ENCODE peak calls at places on chromosomes 13 and 19, in seven cellular contexts. One of them, this sample, is unnamed.

GRCh38 chr13:41610426-41610825 is 153.1 kb downstream of the RGCC start:
- DNase-seq in KBM-7: no peak
- DNase-seq in naive B cell: no peak
- DNase-seq in activated naive CD8-positive, alpha-beta T cell treated with anti-CD3 and anti-CD28 coated beads, Interleukin-2, amount 50 U/mL, for 24 hours: no peak
- DNase-seq in mucosa of gallbladder: no peak
- DNase-seq in amniotic epithelial cell: peak; percentile 91
- DNase-seq in sciatic nerve: no peak
- DNase-seq in this sample: peak; percentile 89

GRCh38 chr13:33388254-33388998 is 102.9 kb upstream of the STARD13 start:
- DNase-seq in KBM-7: no peak
- DNase-seq in naive B cell: no peak
- DNase-seq in activated naive CD8-positive, alpha-beta T cell treated with anti-CD3 and anti-CD28 coated beads, Interleukin-2, amount 50 U/mL, for 24 hours: no peak
- DNase-seq in mucosa of gallbladder: no peak
- DNase-seq in amniotic epithelial cell: no peak
- DNase-seq in sciatic nerve: no peak
- DNase-seq in this sample: peak; percentile 45

GRCh38 chr13:99352351-99353271 is 45.4 kb upstream of the GPR183 start:
- DNase-seq in KBM-7: no peak
- DNase-seq in naive B cell: no peak
- DNase-seq in activated naive CD8-positive, alpha-beta T cell treated with anti-CD3 and anti-CD28 coated beads, Interleukin-2, amount 50 U/mL, for 24 hours: no peak
- DNase-seq in mucosa of gallbladder: no peak
- DNase-seq in amniotic epithelial cell: no peak
- DNase-seq in sciatic nerve: no peak
- DNase-seq in this sample: no peak

GRCh38 chr19:48491793-48492123 is 19.9 kb downstream of the LMTK3 start:
- DNase-seq in KBM-7: no peak
- DNase-seq in naive B cell: no peak
- DNase-seq in activated naive CD8-positive, alpha-beta T cell treated with anti-CD3 and anti-CD28 coated beads, Interleukin-2, amount 50 U/mL, for 24 hours: no peak
- DNase-seq in mucosa of gallbladder: no peak
- DNase-seq in amniotic epithelial cell: no peak
- DNase-seq in sciatic nerve: no peak
- DNase-seq in this sample: no peak

GRCh38 chr19:12880551-12881171 is 588 bp downstream of the DNASE2 start:
- DNase-seq in KBM-7: peak; percentile 52
- DNase-seq in naive B cell: no peak
- DNase-seq in activated naive CD8-positive, alpha-beta T cell treated with anti-CD3 and anti-CD28 coated beads, Interleukin-2, amount 50 U/mL, for 24 hours: peak; percentile 42
- DNase-seq in mucosa of gallbladder: no peak
- DNase-seq in amniotic epithelial cell: no peak
- DNase-seq in sciatic nerve: peak; percentile 68
- DNase-seq in this sample: peak; percentile 50

GRCh38 chr13:72384186-72384823 is 343.1 kb downstream of the MZT1 start:
- DNase-seq in KBM-7: no peak
- DNase-seq in naive B cell: no peak
- DNase-seq in activated naive CD8-positive, alpha-beta T cell treated with anti-CD3 and anti-CD28 coated beads, Interleukin-2, amount 50 U/mL, for 24 hours: no peak
- DNase-seq in mucosa of gallbladder: no peak
- DNase-seq in amniotic epithelial cell: peak; percentile 53
- DNase-seq in sciatic nerve: no peak
- DNase-seq in this sample: no peak

GRCh38 chr13:97537110-97537509 is 103.1 kb downstream of the RAP2A start:
- DNase-seq in KBM-7: no peak
- DNase-seq in naive B cell: no peak
- DNase-seq in activated naive CD8-positive, alpha-beta T cell treated with anti-CD3 and anti-CD28 coated beads, Interleukin-2, amount 50 U/mL, for 24 hours: no peak
- DNase-seq in mucosa of gallbladder: no peak
- DNase-seq in amniotic epithelial cell: no peak
- DNase-seq in sciatic nerve: no peak
- DNase-seq in this sample: no peak

GRCh38 chr19:58572818-58573657 is at the start of gene MZF1:
- DNase-seq in KBM-7: peak; percentile 99
- DNase-seq in naive B cell: peak; percentile 100
- DNase-seq in activated naive CD8-positive, alpha-beta T cell treated with anti-CD3 and anti-CD28 coated beads, Interleukin-2, amount 50 U/mL, for 24 hours: peak; percentile 99
- DNase-seq in mucosa of gallbladder: peak; percentile 100
- DNase-seq in amniotic epithelial cell: peak; percentile 100
- DNase-seq in sciatic nerve: peak; percentile 100
- DNase-seq in this sample: peak; percentile 100

GRCh38 chr13:78401833-78402232 is 201.5 kb downstream of the POU4F1 start:
- DNase-seq in KBM-7: no peak
- DNase-seq in naive B cell: no peak
- DNase-seq in activated naive CD8-positive, alpha-beta T cell treated with anti-CD3 and anti-CD28 coated beads, Interleukin-2, amount 50 U/mL, for 24 hours: no peak
- DNase-seq in mucosa of gallbladder: no peak
- DNase-seq in amniotic epithelial cell: no peak
- DNase-seq in sciatic nerve: no peak
- DNase-seq in this sample: no peak

GRCh38 chr19:53333071-53333465 is 481 bp upstream of the ZNF845 start:
- DNase-seq in KBM-7: no peak
- DNase-seq in naive B cell: no peak
- DNase-seq in activated naive CD8-positive, alpha-beta T cell treated with anti-CD3 and anti-CD28 coated beads, Interleukin-2, amount 50 U/mL, for 24 hours: peak; percentile 23
- DNase-seq in mucosa of gallbladder: peak; percentile 15
- DNase-seq in amniotic epithelial cell: peak; percentile 58
- DNase-seq in sciatic nerve: peak; percentile 61
- DNase-seq in this sample: no peak

GRCh38 chr19:45768644-45769053 is 403 bp downstream of the SIX5 start:
- DNase-seq in KBM-7: no peak
- DNase-seq in naive B cell: peak; percentile 33
- DNase-seq in activated naive CD8-positive, alpha-beta T cell treated with anti-CD3 and anti-CD28 coated beads, Interleukin-2, amount 50 U/mL, for 24 hours: peak; percentile 57
- DNase-seq in mucosa of gallbladder: no peak
- DNase-seq in amniotic epithelial cell: peak; percentile 48
- DNase-seq in sciatic nerve: no peak
- DNase-seq in this sample: peak; percentile 72

GRCh38 chr13:41193919-41194824 is at the start of gene KBTBD7:
- DNase-seq in KBM-7: peak; percentile 89
- DNase-seq in naive B cell: peak; percentile 88
- DNase-seq in activated naive CD8-positive, alpha-beta T cell treated with anti-CD3 and anti-CD28 coated beads, Interleukin-2, amount 50 U/mL, for 24 hours: peak; percentile 94
- DNase-seq in mucosa of gallbladder: peak; percentile 92
- DNase-seq in amniotic epithelial cell: peak; percentile 98
- DNase-seq in sciatic nerve: peak; percentile 94
- DNase-seq in this sample: peak; percentile 84

GRCh38 chr19:2494447-2495129 is 18.7 kb downstream of the GADD45B start:
- DNase-seq in KBM-7: peak; percentile 32
- DNase-seq in naive B cell: peak; percentile 57
- DNase-seq in activated naive CD8-positive, alpha-beta T cell treated with anti-CD3 and anti-CD28 coated beads, Interleukin-2, amount 50 U/mL, for 24 hours: peak; percentile 54
- DNase-seq in mucosa of gallbladder: peak; percentile 75
- DNase-seq in amniotic epithelial cell: peak; percentile 71
- DNase-seq in sciatic nerve: peak; percentile 84
- DNase-seq in this sample: peak; percentile 45

GRCh38 chr19:6014551-6015135 is 36.7 kb upstream of the RANBP3 start:
- DNase-seq in KBM-7: no peak
- DNase-seq in naive B cell: no peak
- DNase-seq in activated naive CD8-positive, alpha-beta T cell treated with anti-CD3 and anti-CD28 coated beads, Interleukin-2, amount 50 U/mL, for 24 hours: no peak
- DNase-seq in mucosa of gallbladder: no peak
- DNase-seq in amniotic epithelial cell: no peak
- DNase-seq in sciatic nerve: no peak
- DNase-seq in this sample: no peak

GRCh38 chr19:6273701-6274601 is 5.8 kb downstream of the MLLT1 start:
- DNase-seq in KBM-7: peak; percentile 83
- DNase-seq in naive B cell: no peak
- DNase-seq in activated naive CD8-positive, alpha-beta T cell treated with anti-CD3 and anti-CD28 coated beads, Interleukin-2, amount 50 U/mL, for 24 hours: no peak
- DNase-seq in mucosa of gallbladder: peak; percentile 76
- DNase-seq in amniotic epithelial cell: peak; percentile 92
- DNase-seq in sciatic nerve: peak; percentile 88
- DNase-seq in this sample: peak; percentile 97

GRCh38 chr19:3346677-3347353 is 19.6 kb upstream of the NFIC start:
- DNase-seq in KBM-7: no peak
- DNase-seq in naive B cell: no peak
- DNase-seq in activated naive CD8-positive, alpha-beta T cell treated with anti-CD3 and anti-CD28 coated beads, Interleukin-2, amount 50 U/mL, for 24 hours: no peak
- DNase-seq in mucosa of gallbladder: peak; percentile 79
- DNase-seq in amniotic epithelial cell: no peak
- DNase-seq in sciatic nerve: peak; percentile 84
- DNase-seq in this sample: peak; percentile 92

GRCh38 chr19:33689138-33689746 is 67.5 kb downstream of the CHST8 start:
- DNase-seq in KBM-7: no peak
- DNase-seq in naive B cell: no peak
- DNase-seq in activated naive CD8-positive, alpha-beta T cell treated with anti-CD3 and anti-CD28 coated beads, Interleukin-2, amount 50 U/mL, for 24 hours: no peak
- DNase-seq in mucosa of gallbladder: no peak
- DNase-seq in amniotic epithelial cell: no peak
- DNase-seq in sciatic nerve: no peak
- DNase-seq in this sample: no peak

GRCh38 chr13:35144496-35144895 is 202.4 kb downstream of the NBEA start:
- DNase-seq in KBM-7: no peak
- DNase-seq in naive B cell: no peak
- DNase-seq in activated naive CD8-positive, alpha-beta T cell treated with anti-CD3 and anti-CD28 coated beads, Interleukin-2, amount 50 U/mL, for 24 hours: no peak
- DNase-seq in mucosa of gallbladder: no peak
- DNase-seq in amniotic epithelial cell: peak; percentile 20
- DNase-seq in sciatic nerve: no peak
- DNase-seq in this sample: peak; percentile 47

GRCh38 chr19:6292006-6292405 is 12.2 kb upstream of the MLLT1 start:
- DNase-seq in KBM-7: no peak
- DNase-seq in naive B cell: no peak
- DNase-seq in activated naive CD8-positive, alpha-beta T cell treated with anti-CD3 and anti-CD28 coated beads, Interleukin-2, amount 50 U/mL, for 24 hours: no peak
- DNase-seq in mucosa of gallbladder: no peak
- DNase-seq in amniotic epithelial cell: peak; percentile 35
- DNase-seq in sciatic nerve: no peak
- DNase-seq in this sample: no peak

GRCh38 chr13:78228940-78229339 is 310.3 kb upstream of the EDNRB start:
- DNase-seq in KBM-7: no peak
- DNase-seq in naive B cell: no peak
- DNase-seq in activated naive CD8-positive, alpha-beta T cell treated with anti-CD3 and anti-CD28 coated beads, Interleukin-2, amount 50 U/mL, for 24 hours: no peak
- DNase-seq in mucosa of gallbladder: no peak
- DNase-seq in amniotic epithelial cell: no peak
- DNase-seq in sciatic nerve: no peak
- DNase-seq in this sample: no peak

GRCh38 chr13:40172878-40173277 is 493.6 kb downstream of the FOXO1 start:
- DNase-seq in KBM-7: no peak
- DNase-seq in naive B cell: no peak
- DNase-seq in activated naive CD8-positive, alpha-beta T cell treated with anti-CD3 and anti-CD28 coated beads, Interleukin-2, amount 50 U/mL, for 24 hours: no peak
- DNase-seq in mucosa of gallbladder: no peak
- DNase-seq in amniotic epithelial cell: no peak
- DNase-seq in sciatic nerve: no peak
- DNase-seq in this sample: no peak

GRCh38 chr19:53511933-53512374 is 26.0 kb upstream of the ZNF331 start:
- DNase-seq in KBM-7: peak; percentile 50
- DNase-seq in naive B cell: peak; percentile 49
- DNase-seq in activated naive CD8-positive, alpha-beta T cell treated with anti-CD3 and anti-CD28 coated beads, Interleukin-2, amount 50 U/mL, for 24 hours: peak; percentile 52
- DNase-seq in mucosa of gallbladder: peak; percentile 63
- DNase-seq in amniotic epithelial cell: peak; percentile 56
- DNase-seq in sciatic nerve: peak; percentile 71
- DNase-seq in this sample: peak; percentile 17

GRCh38 chr13:36493046-36493445 is 60.8 kb downstream of the CCNA1 start:
- DNase-seq in KBM-7: no peak
- DNase-seq in naive B cell: no peak
- DNase-seq in activated naive CD8-positive, alpha-beta T cell treated with anti-CD3 and anti-CD28 coated beads, Interleukin-2, amount 50 U/mL, for 24 hours: no peak
- DNase-seq in mucosa of gallbladder: no peak
- DNase-seq in amniotic epithelial cell: no peak
- DNase-seq in sciatic nerve: no peak
- DNase-seq in this sample: no peak

GRCh38 chr19:50932018-50932689 is 20.7 kb downstream of the KLK5 start:
- DNase-seq in KBM-7: no peak
- DNase-seq in naive B cell: no peak
- DNase-seq in activated naive CD8-positive, alpha-beta T cell treated with anti-CD3 and anti-CD28 coated beads, Interleukin-2, amount 50 U/mL, for 24 hours: no peak
- DNase-seq in mucosa of gallbladder: no peak
- DNase-seq in amniotic epithelial cell: no peak
- DNase-seq in sciatic nerve: no peak
- DNase-seq in this sample: peak; percentile 86

GRCh38 chr19:49243129-49243528 is 81.9 kb downstream of the SLC6A16 start:
- DNase-seq in KBM-7: no peak
- DNase-seq in naive B cell: no peak
- DNase-seq in activated naive CD8-positive, alpha-beta T cell treated with anti-CD3 and anti-CD28 coated beads, Interleukin-2, amount 50 U/mL, for 24 hours: no peak
- DNase-seq in mucosa of gallbladder: no peak
- DNase-seq in amniotic epithelial cell: no peak
- DNase-seq in sciatic nerve: no peak
- DNase-seq in this sample: no peak

GRCh38 chr19:1214862-1215731 is 9.5 kb downstream of the STK11 start:
- DNase-seq in KBM-7: no peak
- DNase-seq in naive B cell: no peak
- DNase-seq in activated naive CD8-positive, alpha-beta T cell treated with anti-CD3 and anti-CD28 coated beads, Interleukin-2, amount 50 U/mL, for 24 hours: no peak
- DNase-seq in mucosa of gallbladder: no peak
- DNase-seq in amniotic epithelial cell: no peak
- DNase-seq in sciatic nerve: no peak
- DNase-seq in this sample: peak; percentile 81

GRCh38 chr19:8194528-8195275 is 14.5 kb upstream of the CERS4 start:
- DNase-seq in KBM-7: peak; percentile 77
- DNase-seq in naive B cell: peak; percentile 75
- DNase-seq in activated naive CD8-positive, alpha-beta T cell treated with anti-CD3 and anti-CD28 coated beads, Interleukin-2, amount 50 U/mL, for 24 hours: peak; percentile 53
- DNase-seq in mucosa of gallbladder: peak; percentile 11
- DNase-seq in amniotic epithelial cell: no peak
- DNase-seq in sciatic nerve: no peak
- DNase-seq in this sample: no peak

GRCh38 chr13:40452741-40453665 is 213.4 kb downstream of the FOXO1 start:
- DNase-seq in KBM-7: no peak
- DNase-seq in naive B cell: no peak
- DNase-seq in activated naive CD8-positive, alpha-beta T cell treated with anti-CD3 and anti-CD28 coated beads, Interleukin-2, amount 50 U/mL, for 24 hours: no peak
- DNase-seq in mucosa of gallbladder: no peak
- DNase-seq in amniotic epithelial cell: peak; percentile 44
- DNase-seq in sciatic nerve: peak; percentile 23
- DNase-seq in this sample: peak; percentile 92